ENCODE peak calls at places on chromosomes 11 and 22, in six cellular contexts. B, W, K, N, L and D are unnamed samples.

GRCh38 chr22:27420817-27421361 is 380.7 kb downstream of the MN1 start:
- DNase-seq in L (no peak), N (peak; percentile 49), K (peak; percentile 60), W (no peak), B (no peak), D (no peak)

GRCh38 chr22:44245867-44246266 is 65.1 kb downstream of the PARVG start:
- DNase-seq in L (no peak), B (no peak), K (no peak), W (peak; percentile 5), N (no peak), D (peak; percentile 46)

GRCh38 chr22:46911341-46911740 is 148.9 kb downstream of the TBC1D22A start:
- DNase-seq in N (peak; percentile 17), W (no peak), B (no peak), L (no peak), K (no peak), D (peak; percentile 21)

GRCh38 chr11:75668508-75669297 is at the start of gene MAP6:
- DNase-seq in N (peak; percentile 16), L (no peak), W (peak; percentile 57), K (no peak), B (peak; percentile 75), D (peak; percentile 89)

GRCh38 chr11:34281256-34281655 is 76.6 kb downstream of the ABTB2 start:
- DNase-seq in B (no peak), W (no peak), N (no peak), L (no peak), K (no peak), D (no peak)

GRCh38 chr22:19824197-19825015 is 30.3 kb downstream of the GNB1L start:
- DNase-seq in L (no peak), N (no peak), W (no peak), K (no peak), B (peak; percentile 40), D (no peak)

GRCh38 chr11:106159846-106160245 is 82.4 kb downstream of the AASDHPPT start:
- DNase-seq in B (no peak), K (peak; percentile 30), W (no peak), L (no peak), N (no peak), D (no peak)

GRCh38 chr11:40879911-40880310 is 579.5 kb downstream of the LRRC4C start:
- DNase-seq in B (no peak), L (no peak), W (no peak), N (no peak), K (no peak), D (no peak)

GRCh38 chr22:27245056-27245455 is 556.5 kb downstream of the MN1 start:
- DNase-seq in N (peak; percentile 34), L (no peak), W (no peak), K (no peak), B (no peak), D (no peak)

GRCh38 chr22:35343664-35344550 is 37.0 kb upstream of the HMOX1 start:
- DNase-seq in B (no peak), N (no peak), L (no peak), K (no peak), W (no peak), D (no peak)

GRCh38 chr11:1756024-1756561 is 5.7 kb upstream of the IFITM10 start:
- DNase-seq in B (no peak), L (no peak), W (no peak), N (no peak), K (no peak), D (no peak)